ENCODE peak calls at places on chromosomes 13 and 19, in four cellular contexts. N, O, L and G are unnamed samples.
A peak's percentile ranks its signal among the peaks of the same experiment; 100 is the strongest.

GRCh38 chr19:31500540-31500830 is 151.2 kb upstream of the TSHZ3 start:
- DNase-seq in L (no peak), N (no peak), O (no peak), G (no peak)

GRCh38 chr13:36954542-36954941 is 34.5 kb upstream of the SMAD9 start:
- DNase-seq in L (no peak), N (no peak), O (no peak), G (no peak)

GRCh38 chr19:51282335-51282734 is 29.1 kb upstream of the IGLON5 start:
- DNase-seq in O (no peak), N (no peak), L (no peak), G (no peak)

GRCh38 chr13:43489168-43489730 is 297.5 kb downstream of the ENOX1 start:
- DNase-seq in O (peak; percentile 6), N (no peak), L (no peak), G (no peak)

GRCh38 chr13:66915596-66916185 is 314.4 kb downstream of the PCDH9 start:
- DNase-seq in L (no peak), O (no peak), N (no peak), G (no peak)

GRCh38 chr19:49976496-49976895 is 15.5 kb upstream of the SIGLEC11 start:
- DNase-seq in O (no peak), N (no peak), L (no peak), G (no peak)

GRCh38 chr19:47398707-47399106 is 20.6 kb downstream of the MEIS3 start:
- DNase-seq in N (no peak), L (no peak), O (no peak), G (no peak)

GRCh38 chr13:41053384-41053826 is 7.9 kb upstream of the WBP4 start:
- DNase-seq in O (peak; percentile 37), L (no peak), N (peak; percentile 73), G (peak; percentile 38)

GRCh38 chr13:76048675-76049396 is 412.7 kb downstream of the LMO7 start:
- DNase-seq in L (no peak), N (no peak), O (no peak), G (no peak)

GRCh38 chr13:61286148-61286745 is 129.4 kb downstream of the PCDH20 start:
- DNase-seq in O (no peak), L (no peak), N (peak; percentile 37), G (no peak)

GRCh38 chr19:54315956-54316355 is 3.0 kb upstream of the LILRA5 start:
- DNase-seq in L (no peak), O (no peak), N (no peak), G (no peak)

GRCh38 chr13:59391696-59392095 is 772.0 kb downstream of the DIAPH3 start:
- DNase-seq in O (peak; percentile 29), N (peak; percentile 87), L (peak; percentile 71), G (peak; percentile 58)

GRCh38 chr19:5623397-5624153 is 692 bp downstream of the SAFB start:
- DNase-seq in N (peak; percentile 17), O (no peak), L (no peak), G (no peak)

GRCh38 chr19:35555301-35556005 is 8.0 kb downstream of the ATP4A start:
- DNase-seq in L (no peak), N (peak; percentile 53), O (no peak), G (no peak)

GRCh38 chr19:14088634-14089411 is 1.7 kb downstream of the SAMD1 start:
- DNase-seq in O (no peak), L (no peak), N (no peak), G (no peak)

GRCh38 chr13:92461402-92461801 is 765.2 kb upstream of the GPC6 start:
- DNase-seq in L (no peak), N (no peak), O (no peak), G (no peak)

GRCh38 chr19:8065489-8066261 is 13.1 kb downstream of the CCL25 start:
- DNase-seq in L (no peak), N (peak; percentile 48), O (no peak), G (no peak)

GRCh38 chr13:74093691-74094090 is 40.5 kb downstream of the KLF12 start:
- DNase-seq in O (no peak), N (no peak), L (no peak), G (no peak)

GRCh38 chr19:10461047-10461949 is 41.0 kb downstream of the PDE4A start:
- DNase-seq in N (peak; percentile 95), L (peak; percentile 70), O (peak; percentile 92), G (peak; percentile 99)

GRCh38 chr19:46296722-46297431 is at the start of gene HIF3A:
- DNase-seq in O (peak; percentile 59), L (no peak), N (no peak), G (no peak)

GRCh38 chr13:48125794-48126228 is 30.9 kb upstream of the MED4 start:
- DNase-seq in O (peak; percentile 5), N (no peak), L (peak; percentile 82), G (no peak)

GRCh38 chr19:40217921-40218890 is at the start of gene TTC9B:
- DNase-seq in O (no peak), L (no peak), N (peak; percentile 23), G (peak; percentile 67)

GRCh38 chr19:18310966-18311365 is 11.9 kb downstream of the LSM4 start:
- DNase-seq in N (no peak), L (no peak), O (no peak), G (no peak)

GRCh38 chr19:10968527-10969081 is 7.8 kb downstream of the SMARCA4 start:
- DNase-seq in L (no peak), O (no peak), N (peak; percentile 70), G (no peak)

GRCh38 chr13:93029536-93029935 is 197.1 kb upstream of the GPC6 start:
- DNase-seq in O (no peak), N (no peak), L (no peak), G (no peak)

GRCh38 chr13:76954568-76954967 is 6.3 kb downstream of the ACOD1 start:
- DNase-seq in N (no peak), O (no peak), L (no peak), G (no peak)

GRCh38 chr13:42334329-42334706 is 62.4 kb downstream of the AKAP11 start:
- DNase-seq in L (no peak), N (no peak), O (no peak), G (no peak)

GRCh38 chr13:61187471-61187870 is 228.2 kb downstream of the PCDH20 start:
- DNase-seq in L (no peak), N (no peak), O (no peak), G (no peak)

GRCh38 chr13:75870397-75870801 is 234.3 kb downstream of the LMO7 start:
- DNase-seq in N (peak; percentile 7), L (no peak), O (peak; percentile 16), G (peak; percentile 37)

GRCh38 chr19:1650627-1651009 is 1.8 kb downstream of the TCF3 start:
- DNase-seq in L (no peak), O (peak; percentile 9), N (peak; percentile 68), G (no peak)

GRCh38 chr19:35107541-35107939 is 8.1 kb upstream of the FXYD3 start:
- DNase-seq in L (no peak), O (no peak), N (no peak), G (no peak)

GRCh38 chr19:33177417-33177976 is 16.6 kb upstream of the LRP3 start:
- DNase-seq in L (peak; percentile 24), N (no peak), O (no peak), G (peak; percentile 62)

GRCh38 chr19:30447276-30447870 is 75.2 kb downstream of the ZNF536 start:
- DNase-seq in L (no peak), O (peak; percentile 27), N (no peak), G (no peak)

GRCh38 chr19:39390759-39391592 is at the start of the genes MED29 and PAF1:
- DNase-seq in O (peak; percentile 99), L (peak; percentile 99), N (peak; percentile 100), G (peak; percentile 99)

GRCh38 chr19:1882089-1882785 is 3.1 kb downstream of the ABHD17A start:
- DNase-seq in L (no peak), N (peak; percentile 68), O (no peak), G (no peak)

GRCh38 chr13:32256243-32256642 is 58.9 kb downstream of the ZAR1L start:
- DNase-seq in L (no peak), N (no peak), O (no peak), G (no peak)

GRCh38 chr13:34941835-34942731 is at the start of gene NBEA:
- DNase-seq in L (no peak), O (peak; percentile 56), N (peak; percentile 84), G (peak; percentile 87)
- TF ChIP-seq CTCF in L (no peak), O (no peak), N (no peak), G (no peak)

DNA sequence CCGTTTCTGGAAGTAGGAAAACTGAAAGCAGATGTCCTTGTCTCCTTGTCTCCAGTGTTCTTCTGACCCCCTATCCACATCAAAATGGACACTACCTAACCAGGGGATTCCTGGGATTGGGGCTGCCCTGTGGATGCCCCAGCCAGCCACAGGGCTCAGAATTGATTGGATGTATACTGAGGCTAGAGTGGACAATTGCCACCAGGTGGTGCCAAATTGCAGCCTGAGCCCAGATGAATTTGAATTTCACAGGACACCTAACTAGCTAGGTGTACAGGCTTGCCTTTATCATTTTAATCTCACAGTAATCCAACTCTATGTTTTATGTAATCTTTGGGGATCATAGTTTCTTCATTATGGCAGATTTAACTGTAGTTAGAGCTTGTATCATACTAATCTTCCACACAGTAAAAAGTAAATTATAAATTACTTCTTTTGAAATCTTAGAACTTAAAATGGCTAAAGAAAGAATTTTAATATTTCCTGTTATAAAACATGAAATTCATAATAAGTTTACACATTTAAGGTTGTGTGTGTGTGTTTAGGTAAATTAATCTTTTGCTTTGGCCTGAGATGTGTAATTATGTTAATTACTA is 58.0 kb downstream of the PIBF1 start:
- DNase-seq in N (peak; percentile 65), L (peak; percentile 28), O (peak; percentile 18), G (peak; percentile 57)
- TF ChIP-seq CTCF in N (peak; percentile 68), L (peak; percentile 72), O (peak; percentile 72), G (peak; percentile 68)

GRCh38 chr13:49791214-49791752 is 1.2 kb downstream of the KPNA3 start:
- DNase-seq in O (no peak), L (no peak), N (peak; percentile 73), G (peak; percentile 48)
- TF ChIP-seq CTCF in O (peak; percentile 12), L (peak; percentile 10), N (peak; percentile 9), G (peak; percentile 57)

GRCh38 chr13:28636677-28637317 is 22.1 kb upstream of the POMP start:
- DNase-seq in L (peak; percentile 53), O (peak; percentile 74), N (peak; percentile 84), G (peak; percentile 50)
- TF ChIP-seq CTCF in L (peak; percentile 96), O (peak; percentile 92), N (peak; percentile 79), G (peak; percentile 78)

GRCh38 chr13:30714629-30715028 is 20.7 kb upstream of the ALOX5AP start:
- DNase-seq in O (no peak), N (no peak), L (no peak), G (no peak)
- TF ChIP-seq CTCF in O (no peak), N (no peak), L (no peak), G (no peak)